ENCODE peak calls at places on chromosomes 11 and 22, in seven cellular contexts. C, A, D, R, L, S and P are unnamed samples.

GRCh38 chr11:76655466-76656086 is 15.0 kb downstream of the LRRC32 start:
- DNase-seq in C (no peak), A (no peak), D (no peak), R (no peak), L (peak; percentile 18), S (no peak), P (no peak)

GRCh38 chr11:87859583-87859982 is 315.7 kb downstream of the RAB38 start:
- DNase-seq in C (no peak), A (no peak), D (no peak), R (peak; percentile 25), L (no peak), S (no peak), P (no peak)

GRCh38 chr11:94100253-94100652 is 28.4 kb upstream of the PANX1 start:
- DNase-seq in C (no peak), A (no peak), D (no peak), R (no peak), L (peak; percentile 32), S (no peak), P (no peak)

GRCh38 chr11:104705475-104706195 is 192.6 kb downstream of the CASP12 start:
- DNase-seq in C (no peak), A (peak; percentile 74), D (no peak), R (peak; percentile 25), L (peak; percentile 62), S (peak; percentile 37), P (peak; percentile 21)

GRCh38 chr11:68275721-68276488 is 4.1 kb upstream of the C11orf24 start:
- DNase-seq in C (no peak), A (peak; percentile 43), D (peak; percentile 42), R (no peak), L (no peak), S (no peak), P (no peak)

GRCh38 chr22:19889951-19890350 is 35.3 kb upstream of the GNB1L start:
- DNase-seq in C (no peak), A (peak; percentile 77), D (no peak), R (no peak), L (no peak), S (no peak), P (no peak)

GRCh38 chr22:38454361-38455062 is 487 bp downstream of the KCNJ4 start:
- DNase-seq in C (peak; percentile 54), A (no peak), D (no peak), R (no peak), L (no peak), S (no peak), P (no peak)

GRCh38 chr11:80261776-80262175 is 820.9 kb upstream of the TENM4 start:
- DNase-seq in C (no peak), A (no peak), D (no peak), R (no peak), L (no peak), S (no peak), P (no peak)

GRCh38 chr22:38924197-38924952 is 33.0 kb upstream of the APOBEC3A start:
- DNase-seq in C (no peak), A (no peak), D (peak; percentile 97), R (peak; percentile 94), L (peak; percentile 83), S (peak; percentile 88), P (peak; percentile 88)

GRCh38 chr22:43136255-43136654 is 6.9 kb downstream of the MCAT start:
- DNase-seq in C (peak; percentile 80), A (peak; percentile 83), D (peak; percentile 34), R (peak; percentile 58), L (peak; percentile 36), S (peak; percentile 57), P (no peak)

GRCh38 chr22:24106385-24107381 is 74.6 kb upstream of the SUSD2 start:
- DNase-seq in C (no peak), A (no peak), D (no peak), R (no peak), L (no peak), S (peak; percentile 28), P (no peak)

GRCh38 chr11:74154621-74155281 is 16.1 kb downstream of the C2CD3 start:
- DNase-seq in C (no peak), A (no peak), D (no peak), R (no peak), L (no peak), S (no peak), P (no peak)

GRCh38 chr22:42313804-42314581 is 43.5 kb upstream of the TCF20 start:
- DNase-seq in C (peak; percentile 77), A (no peak), D (peak; percentile 95), R (peak; percentile 79), L (peak; percentile 50), S (peak; percentile 87), P (peak; percentile 60)

GRCh38 chr11:45906965-45907591 is at the start of gene FREY1:
- DNase-seq in C (no peak), A (no peak), D (no peak), R (no peak), L (no peak), S (no peak), P (no peak)

GRCh38 chr11:45163956-45164575 is 17.6 kb downstream of the PRDM11 start:
- DNase-seq in C (no peak), A (peak; percentile 43), D (no peak), R (no peak), L (no peak), S (no peak), P (no peak)

GRCh38 chr11:88337342-88338222 is at the start of gene CTSC:
- DNase-seq in C (peak; percentile 88), A (peak; percentile 99), D (peak; percentile 73), R (peak; percentile 95), L (peak; percentile 97), S (peak; percentile 96), P (peak; percentile 83)

GRCh38 chr11:30774451-30774850 is 188.3 kb upstream of the MPPED2 start:
- DNase-seq in C (no peak), A (no peak), D (no peak), R (no peak), L (no peak), S (no peak), P (no peak)

GRCh38 chr11:122089111-122089510 is 26.9 kb downstream of the BLID start:
- DNase-seq in C (no peak), A (no peak), D (no peak), R (no peak), L (no peak), S (no peak), P (no peak)

GRCh38 chr22:30205281-30206115 is 41.1 kb downstream of the LIF start:
- DNase-seq in C (peak; percentile 48), A (no peak), D (peak; percentile 40), R (peak; percentile 25), L (peak; percentile 39), S (no peak), P (no peak)

GRCh38 chr11:66317322-66317765 is 500 bp upstream of the CD248 start:
- DNase-seq in C (peak; percentile 80), A (peak; percentile 87), D (peak; percentile 18), R (no peak), L (no peak), S (no peak), P (no peak)

DNA sequence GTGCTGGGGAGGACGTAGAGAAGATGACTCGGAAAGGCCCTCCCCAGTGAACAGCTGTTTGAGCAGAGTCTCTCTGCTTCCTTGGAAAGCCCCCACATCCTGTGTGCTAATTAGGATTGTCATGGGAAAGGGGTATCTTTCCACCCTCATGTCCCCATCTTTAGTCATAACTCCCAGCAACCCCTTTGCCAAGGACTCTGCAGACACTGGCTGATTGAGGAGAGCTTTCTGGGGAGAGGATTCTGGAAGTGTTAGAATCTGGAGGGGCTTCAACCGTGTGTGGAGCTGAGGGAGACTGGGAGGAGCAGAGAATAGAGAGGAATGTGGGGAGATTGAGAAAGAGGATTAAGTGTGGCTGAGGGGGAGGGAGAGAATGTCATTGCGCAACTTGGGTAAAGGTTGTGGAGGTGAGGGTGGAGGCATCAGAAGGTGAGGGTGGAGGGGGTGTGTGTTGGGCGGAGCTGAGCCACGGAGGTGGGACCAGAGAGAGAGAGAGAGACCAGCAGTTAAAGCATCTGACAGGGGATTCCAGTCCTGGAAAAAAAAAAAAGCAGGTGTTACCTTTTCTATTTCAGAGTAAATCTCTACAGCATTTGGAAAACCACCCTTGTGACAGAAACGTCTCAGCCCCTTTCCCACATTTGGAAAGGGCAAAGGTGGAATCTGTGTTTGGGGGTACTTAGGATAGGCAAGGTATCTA is 2.2 kb downstream of the DTX4 start:
- DNase-seq in C (no peak), A (no peak), D (peak; percentile 89), R (peak; percentile 73), L (peak; percentile 86), S (peak; percentile 88), P (peak; percentile 72)
- TF ChIP-seq POLR2AphosphoS5 in C (no peak), A (no peak), D (no peak), R (peak; percentile 72), L (peak; percentile 49), S (peak; percentile 94), P (peak; percentile 62)

GRCh38 chr22:27207907-27208306 is 550.5 kb downstream of the MIAT start:
- DNase-seq in C (no peak), A (no peak), D (no peak), R (no peak), L (no peak), S (no peak), P (no peak)
- H3K27ac ChIP-seq in C (no peak overlapping the region), A (no peak overlapping the region), D (no peak overlapping the region), R (no peak overlapping the region), L (no peak overlapping the region), S (no peak overlapping the region), P (no peak overlapping the region)

GRCh38 chr11:129316781-129317180 is 58.9 kb upstream of the BARX2 start:
- DNase-seq in C (no peak), A (no peak), D (no peak), R (no peak), L (no peak), S (no peak), P (no peak)
- TF ChIP-seq POLR2AphosphoS5 in C (no peak), A (no peak), D (no peak), R (no peak), L (no peak), S (no peak), P (no peak)

GRCh38 chr11:119380816-119381185 is 689 bp downstream of the USP2 start:
- DNase-seq in C (no peak), A (no peak), D (peak; percentile 47), R (no peak), L (no peak), S (no peak), P (no peak)

GRCh38 chr11:119380160-119380815 is 1.2 kb downstream of the USP2 start:
- DNase-seq in C (peak; percentile 6), A (no peak), D (peak; percentile 51), R (no peak), L (peak; percentile 18), S (no peak), P (no peak)

GRCh38 chr11:119377112-119377901 is 4.2 kb downstream of the USP2 start:
- DNase-seq in C (peak; percentile 8), A (no peak), D (no peak), R (no peak), L (peak; percentile 20), S (no peak), P (no peak)

GRCh38 chr11:119377961-119378667 is 3.4 kb downstream of the USP2 start:
- DNase-seq in C (peak; percentile 8), A (no peak), D (no peak), R (no peak), L (peak; percentile 10), S (no peak), P (no peak)

DNA sequence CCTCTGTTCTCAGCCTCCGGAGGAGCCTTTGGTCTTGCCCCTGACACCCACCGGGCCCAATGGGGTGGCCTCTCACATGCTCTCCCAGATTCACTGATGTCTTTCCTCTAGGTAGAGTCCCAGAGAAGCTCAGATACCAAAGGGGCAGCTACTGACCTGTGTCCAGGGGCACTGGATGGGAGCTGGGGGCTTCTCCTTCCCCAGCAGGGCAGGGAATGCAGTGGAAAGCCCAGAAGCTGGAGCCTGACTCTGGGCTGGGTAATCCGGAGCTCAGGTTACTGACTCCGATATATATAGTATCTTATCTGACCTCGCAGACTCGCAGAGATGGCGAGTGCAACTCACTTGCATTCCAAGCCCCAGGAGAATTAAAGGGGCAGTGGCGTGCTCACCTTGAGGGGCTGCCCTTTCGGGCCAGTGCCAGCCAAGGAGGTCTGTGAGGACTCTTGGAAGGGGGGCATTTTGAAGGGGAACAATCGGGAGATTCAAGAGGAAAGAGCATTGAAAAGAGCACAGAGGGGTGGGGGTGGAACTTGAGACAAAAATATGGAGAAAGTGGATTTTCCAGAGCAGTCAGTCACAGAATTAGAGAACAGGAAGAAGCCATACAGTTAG is 2.5 kb downstream of the USP2 start:
- DNase-seq in C (no peak), A (no peak), D (no peak), R (no peak), L (peak; percentile 15), S (no peak), P (no peak)
- H3K27ac ChIP-seq in C (no peak overlapping the region), A (no peak overlapping the region), D (peak overlapping the region; percentile 31), R (peak overlapping the region; percentile 93), L (no peak overlapping the region), S (no peak overlapping the region), P (no peak overlapping the region)